ENCODE peak calls at places on chromosome 6, in eight cellular contexts. One of them, this sample, is unnamed.

GRCh38 chr6:159982726-159983506 is 14.0 kb downstream of the IGF2R start:
- DNase-seq in transverse colon: no peak
- DNase-seq in K562: no peak
- DNase-seq in prostate gland: no peak
- DNase-seq in SK-N-SH: no peak
- DNase-seq in endothelial cell of umbilical vein: peak; percentile 49
- DNase-seq in esophagus muscularis mucosa: no peak
- DNase-seq in stomach: no peak
- DNase-seq in this sample: no peak

GRCh38 chr6:70846207-70846835 is 110.5 kb downstream of the B3GAT2 start:
- DNase-seq in stomach: no peak
- DNase-seq in endothelial cell of umbilical vein: no peak
- DNase-seq in esophagus muscularis mucosa: no peak
- DNase-seq in K562: no peak
- DNase-seq in prostate gland: no peak
- DNase-seq in SK-N-SH: no peak
- DNase-seq in transverse colon: no peak
- DNase-seq in this sample: no peak

GRCh38 chr6:159282351-159282750 is 113.2 kb downstream of the FNDC1 start:
- DNase-seq in transverse colon: no peak
- DNase-seq in K562: no peak
- DNase-seq in stomach: no peak
- DNase-seq in SK-N-SH: no peak
- DNase-seq in prostate gland: no peak
- DNase-seq in esophagus muscularis mucosa: no peak
- DNase-seq in endothelial cell of umbilical vein: no peak
- DNase-seq in this sample: no peak

GRCh38 chr6:119333707-119334295 is 15.8 kb downstream of the MAN1A1 start:
- DNase-seq in transverse colon: no peak
- DNase-seq in K562: no peak
- DNase-seq in endothelial cell of umbilical vein: no peak
- DNase-seq in esophagus muscularis mucosa: no peak
- DNase-seq in stomach: no peak
- DNase-seq in SK-N-SH: peak; percentile 22
- DNase-seq in prostate gland: no peak
- DNase-seq in this sample: no peak

GRCh38 chr6:158153576-158153975 is 14.5 kb downstream of the SERAC1 start:
- DNase-seq in prostate gland: no peak
- DNase-seq in transverse colon: no peak
- DNase-seq in SK-N-SH: no peak
- DNase-seq in K562: no peak
- DNase-seq in esophagus muscularis mucosa: no peak
- DNase-seq in endothelial cell of umbilical vein: no peak
- DNase-seq in stomach: no peak
- DNase-seq in this sample: no peak

GRCh38 chr6:91097316-91097878 is 510.5 kb upstream of the MAP3K7 start:
- DNase-seq in stomach: no peak
- DNase-seq in SK-N-SH: no peak
- DNase-seq in transverse colon: no peak
- DNase-seq in esophagus muscularis mucosa: no peak
- DNase-seq in endothelial cell of umbilical vein: no peak
- DNase-seq in K562: no peak
- DNase-seq in prostate gland: no peak
- DNase-seq in this sample: no peak

GRCh38 chr6:109075934-109076333 is 18.7 kb downstream of the SESN1 start:
- DNase-seq in esophagus muscularis mucosa: no peak
- DNase-seq in endothelial cell of umbilical vein: no peak
- DNase-seq in prostate gland: no peak
- DNase-seq in transverse colon: no peak
- DNase-seq in K562: no peak
- DNase-seq in SK-N-SH: no peak
- DNase-seq in stomach: no peak
- DNase-seq in this sample: no peak

GRCh38 chr6:4612636-4613171 is 163.5 kb upstream of the CDYL start:
- DNase-seq in endothelial cell of umbilical vein: no peak
- DNase-seq in transverse colon: no peak
- DNase-seq in K562: no peak
- DNase-seq in esophagus muscularis mucosa: no peak
- DNase-seq in prostate gland: no peak
- DNase-seq in SK-N-SH: no peak
- DNase-seq in stomach: no peak
- DNase-seq in this sample: peak; percentile 93

GRCh38 chr6:118061666-118062065 is 154.6 kb downstream of the SLC35F1 start:
- DNase-seq in prostate gland: no peak
- DNase-seq in transverse colon: no peak
- DNase-seq in K562: no peak
- DNase-seq in endothelial cell of umbilical vein: no peak
- DNase-seq in stomach: no peak
- DNase-seq in SK-N-SH: no peak
- DNase-seq in esophagus muscularis mucosa: no peak
- DNase-seq in this sample: no peak

GRCh38 chr6:109241199-109241598 is 141.1 kb downstream of the CD164 start:
- DNase-seq in transverse colon: no peak
- DNase-seq in prostate gland: no peak
- DNase-seq in stomach: no peak
- DNase-seq in endothelial cell of umbilical vein: no peak
- DNase-seq in K562: no peak
- DNase-seq in SK-N-SH: no peak
- DNase-seq in esophagus muscularis mucosa: no peak
- DNase-seq in this sample: no peak

GRCh38 chr6:43761666-43762409 is 8.2 kb upstream of the VEGFA start:
- DNase-seq in SK-N-SH: no peak
- DNase-seq in prostate gland: no peak
- DNase-seq in stomach: no peak
- DNase-seq in endothelial cell of umbilical vein: no peak
- DNase-seq in esophagus muscularis mucosa: no peak
- DNase-seq in K562: no peak
- DNase-seq in transverse colon: no peak
- DNase-seq in this sample: no peak

GRCh38 chr6:52544325-52545022 is 32.4 kb downstream of the TRAM2 start:
- DNase-seq in prostate gland: no peak
- DNase-seq in esophagus muscularis mucosa: no peak
- DNase-seq in SK-N-SH: no peak
- DNase-seq in endothelial cell of umbilical vein: peak; percentile 48
- DNase-seq in K562: no peak
- DNase-seq in transverse colon: no peak
- DNase-seq in stomach: no peak
- DNase-seq in this sample: no peak

GRCh38 chr6:137013738-137014602 is 30.8 kb downstream of the IL20RA start:
- DNase-seq in prostate gland: no peak
- DNase-seq in stomach: no peak
- DNase-seq in SK-N-SH: peak; percentile 56
- DNase-seq in endothelial cell of umbilical vein: peak; percentile 27
- DNase-seq in esophagus muscularis mucosa: no peak
- DNase-seq in transverse colon: no peak
- DNase-seq in K562: no peak
- DNase-seq in this sample: no peak

GRCh38 chr6:168765710-168766109 is 324.7 kb downstream of the SMOC2 start:
- DNase-seq in prostate gland: no peak
- DNase-seq in esophagus muscularis mucosa: no peak
- DNase-seq in transverse colon: no peak
- DNase-seq in SK-N-SH: peak; percentile 66
- DNase-seq in stomach: no peak
- DNase-seq in endothelial cell of umbilical vein: no peak
- DNase-seq in K562: no peak
- DNase-seq in this sample: no peak

GRCh38 chr6:110664933-110665332 is 150.3 kb downstream of the CDK19 start:
- DNase-seq in endothelial cell of umbilical vein: no peak
- DNase-seq in esophagus muscularis mucosa: no peak
- DNase-seq in SK-N-SH: no peak
- DNase-seq in prostate gland: no peak
- DNase-seq in K562: no peak
- DNase-seq in transverse colon: no peak
- DNase-seq in stomach: no peak
- DNase-seq in this sample: no peak

DNA sequence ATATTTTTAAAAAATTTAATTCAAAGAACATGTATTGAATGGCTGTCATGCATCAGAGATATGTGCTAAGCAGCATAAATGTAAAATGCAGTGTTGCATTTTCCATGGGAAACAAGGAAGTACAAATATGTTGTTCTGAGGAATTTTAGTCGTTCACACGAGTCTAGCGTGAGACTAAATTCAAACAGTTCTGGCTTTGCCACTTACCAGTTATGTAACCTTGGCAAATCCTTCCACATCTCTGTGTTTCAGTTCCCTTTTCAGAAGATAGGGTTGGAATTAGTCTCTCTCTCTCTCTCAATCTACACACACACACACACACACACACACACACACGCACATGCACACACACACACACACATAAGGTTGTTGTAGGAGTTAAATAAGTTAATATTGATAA is 305.4 kb downstream of the UTRN start:
- DNase-seq in esophagus muscularis mucosa: no peak
- DNase-seq in K562: no peak
- DNase-seq in endothelial cell of umbilical vein: no peak
- DNase-seq in SK-N-SH: no peak
- DNase-seq in prostate gland: no peak
- DNase-seq in stomach: no peak
- DNase-seq in transverse colon: no peak
- DNase-seq in this sample: no peak
- H3K27ac ChIP-seq in esophagus muscularis mucosa: no peak overlapping the region
- H3K27ac ChIP-seq in K562: no peak overlapping the region
- H3K27ac ChIP-seq in endothelial cell of umbilical vein: no peak overlapping the region
- H3K27ac ChIP-seq in SK-N-SH: no peak overlapping the region
- H3K27ac ChIP-seq in prostate gland: no peak overlapping the region
- H3K27ac ChIP-seq in stomach: no peak overlapping the region
- H3K27ac ChIP-seq in transverse colon: no peak overlapping the region
- H3K27ac ChIP-seq in this sample: no peak overlapping the region

DNA sequence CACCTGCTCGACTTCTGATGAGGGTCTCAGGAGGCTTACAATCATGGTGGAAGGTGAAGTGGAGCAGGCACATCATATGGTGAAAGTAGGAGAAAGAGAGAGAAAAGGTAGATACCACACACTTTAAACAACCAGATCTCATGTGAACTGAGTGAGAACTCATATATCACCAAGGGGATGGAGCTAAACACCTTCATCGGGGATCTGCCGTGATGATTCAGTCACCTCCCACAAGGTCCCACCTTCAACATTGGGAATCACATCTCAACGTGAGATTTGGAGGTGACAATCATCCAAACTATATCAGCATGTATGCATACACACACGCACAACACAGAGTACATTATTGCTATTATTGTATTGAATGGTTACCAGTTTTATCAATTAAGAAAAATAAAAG is 453.3 kb upstream of the NRSN1 start:
- DNase-seq in endothelial cell of umbilical vein: no peak
- DNase-seq in stomach: no peak
- DNase-seq in esophagus muscularis mucosa: no peak
- DNase-seq in prostate gland: no peak
- DNase-seq in transverse colon: no peak
- DNase-seq in SK-N-SH: no peak
- DNase-seq in K562: no peak
- DNase-seq in this sample: no peak
- TF ChIP-seq POLR2AphosphoS5 in endothelial cell of umbilical vein: no peak
- TF ChIP-seq POLR2AphosphoS5 in stomach: no peak
- TF ChIP-seq POLR2AphosphoS5 in esophagus muscularis mucosa: no peak
- TF ChIP-seq POLR2AphosphoS5 in prostate gland: no peak
- TF ChIP-seq POLR2AphosphoS5 in transverse colon: no peak
- TF ChIP-seq POLR2AphosphoS5 in SK-N-SH: no peak
- TF ChIP-seq POLR2AphosphoS5 in K562: no peak
- TF ChIP-seq POLR2AphosphoS5 in this sample: no peak

GRCh38 chr6:50091641-50092040 is 41.9 kb upstream of the DEFB112 start:
- DNase-seq in prostate gland: no peak
- DNase-seq in esophagus muscularis mucosa: no peak
- DNase-seq in stomach: no peak
- DNase-seq in K562: no peak
- DNase-seq in endothelial cell of umbilical vein: no peak
- DNase-seq in SK-N-SH: no peak
- DNase-seq in transverse colon: no peak
- DNase-seq in this sample: no peak

GRCh38 chr6:50093116-50093937 is 43.6 kb upstream of the DEFB112 start:
- DNase-seq in esophagus muscularis mucosa: no peak
- DNase-seq in endothelial cell of umbilical vein: no peak
- DNase-seq in SK-N-SH: no peak
- DNase-seq in stomach: no peak
- DNase-seq in transverse colon: no peak
- DNase-seq in prostate gland: no peak
- DNase-seq in K562: no peak
- DNase-seq in this sample: no peak

DNA sequence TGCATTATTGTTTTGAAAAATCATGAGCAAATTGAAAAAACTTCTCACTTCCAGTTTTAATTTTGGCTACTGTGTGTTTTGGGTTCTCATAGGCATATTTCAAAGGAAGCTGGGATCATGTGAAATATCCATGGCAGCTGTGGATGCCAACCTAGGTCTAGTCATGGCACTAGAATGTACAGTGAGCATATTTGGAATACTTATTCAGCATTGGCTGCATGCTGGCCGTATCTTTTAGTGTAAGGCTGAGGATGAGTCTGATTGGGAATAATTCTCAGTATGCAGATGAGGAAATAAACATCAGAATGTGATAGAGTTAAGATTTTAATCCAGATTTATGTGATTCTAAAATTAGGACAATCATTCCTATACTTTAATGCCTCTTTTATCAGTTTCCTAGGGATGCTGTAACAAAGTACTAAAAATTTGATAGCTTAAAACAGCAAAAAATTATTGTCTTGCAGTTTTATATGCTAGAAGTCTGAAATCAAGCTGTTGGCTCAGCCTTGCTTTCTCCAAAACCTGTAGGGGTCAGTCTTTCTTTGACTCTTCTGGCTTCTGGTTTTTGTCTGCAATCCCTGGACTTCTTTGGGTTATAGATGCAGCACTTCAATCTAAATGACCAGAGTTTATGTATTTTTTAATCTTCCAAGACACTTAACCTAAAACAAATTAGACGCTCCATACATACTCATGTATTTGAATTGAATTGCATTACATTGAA is 37.7 kb upstream of the DEFB112 start:
- DNase-seq in transverse colon: no peak
- DNase-seq in esophagus muscularis mucosa: no peak
- DNase-seq in SK-N-SH: no peak
- DNase-seq in stomach: no peak
- DNase-seq in prostate gland: no peak
- DNase-seq in K562: no peak
- DNase-seq in endothelial cell of umbilical vein: no peak
- DNase-seq in this sample: no peak
- H3K27ac ChIP-seq in transverse colon: no peak overlapping the region
- H3K27ac ChIP-seq in esophagus muscularis mucosa: no peak overlapping the region
- H3K27ac ChIP-seq in SK-N-SH: no peak overlapping the region
- H3K27ac ChIP-seq in stomach: no peak overlapping the region
- H3K27ac ChIP-seq in prostate gland: no peak overlapping the region
- H3K27ac ChIP-seq in K562: no peak overlapping the region
- H3K27ac ChIP-seq in endothelial cell of umbilical vein: no peak overlapping the region
- H3K27ac ChIP-seq in this sample: no peak overlapping the region

DNA sequence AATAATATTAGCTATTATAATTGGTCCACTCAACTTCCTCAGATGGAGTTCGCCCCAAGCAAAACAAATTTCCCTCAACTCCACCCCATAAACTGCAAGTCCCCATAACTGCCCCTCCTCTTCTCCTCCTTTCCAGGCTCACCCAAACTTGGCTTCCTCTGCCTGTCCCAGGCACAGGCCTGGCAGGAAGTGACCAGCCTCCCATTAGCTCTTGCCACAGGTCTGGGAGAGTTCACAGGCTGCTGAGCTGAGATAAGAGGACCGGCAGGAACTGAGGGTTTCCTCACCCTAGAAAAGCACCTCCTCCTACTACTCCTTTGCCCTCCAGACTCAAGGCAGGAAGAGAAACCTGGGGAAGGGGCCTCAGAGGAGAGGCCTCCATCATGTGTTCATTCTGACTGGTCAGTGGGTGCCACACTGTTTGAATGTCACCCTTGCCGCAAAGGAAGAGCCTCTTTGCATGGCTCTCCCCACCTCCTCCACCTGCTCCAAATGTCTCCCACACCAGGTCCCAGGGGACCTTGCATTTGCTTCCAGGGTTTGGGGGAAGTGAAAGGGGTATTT is 24.5 kb upstream of the SMIM29 start:
- DNase-seq in SK-N-SH: peak; percentile 64
- DNase-seq in esophagus muscularis mucosa: no peak
- DNase-seq in prostate gland: no peak
- DNase-seq in transverse colon: no peak
- DNase-seq in endothelial cell of umbilical vein: peak; percentile 95
- DNase-seq in stomach: peak; percentile 46
- DNase-seq in K562: peak; percentile 82
- DNase-seq in this sample: no peak
- TF ChIP-seq POLR2AphosphoS5 in SK-N-SH: no peak
- TF ChIP-seq POLR2AphosphoS5 in esophagus muscularis mucosa: peak; percentile 60
- TF ChIP-seq POLR2AphosphoS5 in prostate gland: no peak
- TF ChIP-seq POLR2AphosphoS5 in transverse colon: no peak
- TF ChIP-seq POLR2AphosphoS5 in endothelial cell of umbilical vein: peak; percentile 94
- TF ChIP-seq POLR2AphosphoS5 in stomach: no peak
- TF ChIP-seq POLR2AphosphoS5 in K562: peak; percentile 94
- TF ChIP-seq POLR2AphosphoS5 in this sample: peak; percentile 57